ENCODE peak calls at places on chromosomes 3 and 15, in seven cellular contexts. B is pancreas, I is left lung, E is OCI-LY7, O is cardiac fibroblast, C is heart left ventricle, L is fibroblast of the aortic adventitia. Y is an unnamed sample.

GRCh38 chr3:55202320-55202719 is 274.5 kb upstream of the LRTM1 start:
- DNase-seq in L (peak), I (no peak), E (no peak), B (no peak), O (peak), C (no peak), Y (peak)

GRCh38 chr3:107085261-107085660 is 292.0 kb upstream of the CCDC54 start:
- DNase-seq in O (peak), B (no peak), E (no peak), I (no peak), L (peak), C (no peak), Y (peak)

GRCh38 chr3:71400986-71401451 is 182.5 kb downstream of the FOXP1 start:
- DNase-seq in E (no peak), L (no peak), O (no peak), C (no peak), I (no peak), B (no peak), Y (no peak)

GRCh38 chr3:103440539-103441113 is 1005.8 kb downstream of the ZPLD1 start:
- DNase-seq in C (no peak), E (peak), L (no peak), B (no peak), I (no peak), O (peak), Y (no peak)

GRCh38 chr15:74727727-74728126 is 2.4 kb upstream of the CYP1A1 start:
- DNase-seq in I (no peak), C (peak), L (no peak), B (no peak), E (no peak), O (no peak), Y (no peak)

GRCh38 chr3:120642368-120642948 is 39.6 kb downstream of the HGD start:
- DNase-seq in B (no peak), O (peak), E (no peak), I (no peak), L (peak), C (no peak), Y (peak)

GRCh38 chr3:50290116-50290745 is 2.0 kb downstream of the IFRD2 start:
- DNase-seq in C (no peak), B (peak), L (no peak), O (no peak), E (no peak), I (no peak), Y (no peak)

GRCh38 chr15:22227961-22228762 is 147.8 kb downstream of the OR4M2 start:
- DNase-seq in I (no peak), C (no peak), B (no peak), O (no peak), L (no peak), E (no peak), Y (no peak)

GRCh38 chr15:74283366-74283765 is 47.2 kb downstream of the CCDC33 start:
- DNase-seq in C (no peak), B (no peak), L (no peak), O (no peak), E (no peak), I (no peak), Y (no peak)

GRCh38 chr3:39118079-39118478 is 10.6 kb downstream of the TTC21A start:
- DNase-seq in L (no peak), B (no peak), C (no peak), I (no peak), E (peak), O (no peak), Y (no peak)

GRCh38 chr15:57148236-57148635 is 228.1 kb upstream of the CGNL1 start:
- DNase-seq in O (no peak), C (no peak), E (no peak), B (no peak), I (no peak), L (no peak), Y (no peak)

GRCh38 chr3:8651418-8652322 is 7.1 kb upstream of the SSUH2 start:
- DNase-seq in L (no peak), I (no peak), E (no peak), C (no peak), O (no peak), B (no peak), Y (no peak)

GRCh38 chr3:74617786-74618185 is 3.3 kb upstream of the CNTN3 start:
- DNase-seq in E (no peak), L (no peak), I (no peak), B (no peak), C (no peak), O (no peak), Y (no peak)

GRCh38 chr3:16146015-16146730 is 28.3 kb upstream of the GALNT15 start:
- DNase-seq in O (no peak), E (no peak), B (no peak), C (no peak), I (no peak), L (no peak), Y (no peak)

GRCh38 chr15:40493089-40493840 is 22.5 kb downstream of the CHST14 start:
- DNase-seq in L (no peak), C (no peak), O (no peak), I (no peak), B (no peak), E (no peak), Y (peak)

GRCh38 chr3:127747751-127748521 is 74.4 kb downstream of the MGLL start:
- DNase-seq in I (peak), B (peak), E (no peak), C (peak), O (peak), L (peak), Y (peak)

GRCh38 chr3:106825962-106826605 is 551.2 kb upstream of the CCDC54 start:
- DNase-seq in O (peak), B (no peak), E (no peak), I (no peak), C (no peak), L (peak), Y (peak)

GRCh38 chr3:172323894-172324590 is 124.2 kb downstream of the GHSR start:
- DNase-seq in O (peak), B (peak), I (no peak), L (peak), C (no peak), E (no peak), Y (peak)

GRCh38 chr15:90644526-90644925 is 72.6 kb upstream of the BLM start:
- DNase-seq in C (no peak), O (no peak), B (no peak), L (no peak), I (no peak), E (no peak), Y (no peak)

GRCh38 chr15:22265056-22265945 is 185.0 kb downstream of the OR4M2 start:
- DNase-seq in C (no peak), L (no peak), O (no peak), B (no peak), I (no peak), E (no peak), Y (no peak)

GRCh38 chr15:77036537-77037474 is 34.1 kb downstream of the TSPAN3 start:
- DNase-seq in I (peak), O (no peak), E (no peak), L (no peak), B (no peak), C (peak), Y (no peak)

GRCh38 chr15:42605281-42605744 is 29.9 kb downstream of the STARD9 start:
- DNase-seq in B (no peak), C (no peak), E (peak), O (peak), I (no peak), L (peak), Y (peak)

GRCh38 chr3:142987080-142987700 is 14.2 kb upstream of the U2SURP start:
- DNase-seq in L (peak), E (peak), C (no peak), I (no peak), O (peak), B (no peak), Y (peak)

GRCh38 chr3:192833177-192833890 is 84.3 kb downstream of the MB21D2 start:
- DNase-seq in B (no peak), L (peak), C (no peak), E (no peak), O (peak), I (no peak), Y (peak)

GRCh38 chr3:182327196-182327681 is 466.1 kb upstream of the ATP11B start:
- DNase-seq in C (no peak), I (peak), L (no peak), O (no peak), B (no peak), E (no peak), Y (no peak)

GRCh38 chr15:57044961-57045360 is 126.5 kb downstream of the TCF12 start:
- DNase-seq in B (no peak), L (no peak), I (no peak), E (no peak), O (no peak), C (no peak), Y (no peak)

GRCh38 chr3:2783261-2783660 is 326.9 kb downstream of the IL5RA start:
- DNase-seq in O (no peak), E (no peak), L (no peak), C (no peak), I (no peak), B (no peak), Y (no peak)

GRCh38 chr15:76199106-76200082 is 111.9 kb downstream of the ETFA start:
- DNase-seq in O (peak), E (no peak), C (peak), L (peak), B (no peak), I (no peak), Y (peak)

GRCh38 chr15:25862469-25863066 is 559 bp downstream of the ATP10A start:
- DNase-seq in C (no peak), O (peak), E (no peak), B (no peak), I (peak), L (no peak), Y (peak)

GRCh38 chr3:135966349-135966695 is 794 bp downstream of the PPP2R3A start:
- DNase-seq in O (peak), L (peak), C (peak), B (no peak), E (no peak), I (peak), Y (peak)

GRCh38 chr3:56887402-56888025 is 85.8 kb upstream of the ARHGEF3 start:
- DNase-seq in C (no peak), E (peak), I (no peak), B (no peak), L (no peak), O (no peak), Y (no peak)

GRCh38 chr15:31236184-31237041 is 90.2 kb upstream of the KLF13 start:
- DNase-seq in B (peak), L (peak), C (peak), E (peak), O (peak), I (no peak), Y (peak)

DNA sequence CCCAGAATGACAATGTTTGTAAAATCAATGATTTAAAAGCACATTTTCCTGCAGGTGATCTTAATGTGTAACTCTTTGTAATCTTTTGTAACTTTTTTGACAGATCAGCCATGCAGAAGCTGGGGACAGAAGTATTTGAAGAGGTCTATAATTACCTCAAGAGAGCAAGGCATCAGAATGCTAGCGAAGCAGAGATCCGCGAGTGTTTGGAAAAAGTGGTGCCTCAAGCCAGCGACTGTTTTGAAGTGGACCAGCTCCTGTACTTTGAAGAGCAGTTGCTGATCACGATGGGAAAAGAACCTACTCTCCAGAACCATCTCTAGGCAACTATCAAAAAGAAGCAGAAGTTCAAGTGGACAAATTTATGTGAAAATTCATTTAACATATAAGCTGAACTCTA is 32.1 kb upstream of the NUDT16 start:
- DNase-seq in O (no peak), I (no peak), E (no peak), C (no peak), L (no peak), B (no peak), Y (no peak)
- H3K4me3 ChIP-seq in O (no peak), I (no peak), E (no peak), C (no peak), L (no peak), B (no peak), Y (no peak)

DNA sequence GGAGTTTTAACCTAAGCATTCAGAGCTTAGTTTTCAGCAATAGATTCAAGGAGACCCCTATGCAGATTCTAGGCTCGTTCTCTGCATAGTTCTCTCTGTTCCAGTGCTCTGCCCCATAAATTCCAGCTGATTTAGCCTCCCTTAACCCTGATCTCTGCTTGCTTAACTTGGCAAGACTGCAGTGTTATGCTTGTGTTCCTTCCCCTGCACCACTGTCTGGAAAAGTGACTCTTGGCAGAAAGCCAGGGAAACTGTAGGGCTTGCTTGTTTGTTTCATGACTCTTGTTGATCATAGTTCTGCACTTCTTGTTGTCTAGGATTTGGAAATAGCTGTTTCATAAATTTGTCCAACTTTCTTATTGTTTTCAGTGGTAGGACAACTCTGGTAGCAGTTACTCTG is 40.2 kb downstream of the ANAPC13 start:
- DNase-seq in E (no peak), L (peak), C (peak), B (no peak), I (no peak), O (peak), Y (peak)
- H3K4me3 ChIP-seq in E (no peak), L (no peak), C (no peak), B (no peak), I (no peak), O (no peak), Y (no peak)

GRCh38 chr15:49421991-49422390 is 1.1 kb upstream of the FGF7 start:
- DNase-seq in C (no peak), O (peak), B (peak), E (peak), I (peak), L (peak), Y (peak)
- H3K4me3 ChIP-seq in C (peak), O (no peak), B (peak), E (no peak), I (no peak), L (no peak), Y (no peak)

DNA sequence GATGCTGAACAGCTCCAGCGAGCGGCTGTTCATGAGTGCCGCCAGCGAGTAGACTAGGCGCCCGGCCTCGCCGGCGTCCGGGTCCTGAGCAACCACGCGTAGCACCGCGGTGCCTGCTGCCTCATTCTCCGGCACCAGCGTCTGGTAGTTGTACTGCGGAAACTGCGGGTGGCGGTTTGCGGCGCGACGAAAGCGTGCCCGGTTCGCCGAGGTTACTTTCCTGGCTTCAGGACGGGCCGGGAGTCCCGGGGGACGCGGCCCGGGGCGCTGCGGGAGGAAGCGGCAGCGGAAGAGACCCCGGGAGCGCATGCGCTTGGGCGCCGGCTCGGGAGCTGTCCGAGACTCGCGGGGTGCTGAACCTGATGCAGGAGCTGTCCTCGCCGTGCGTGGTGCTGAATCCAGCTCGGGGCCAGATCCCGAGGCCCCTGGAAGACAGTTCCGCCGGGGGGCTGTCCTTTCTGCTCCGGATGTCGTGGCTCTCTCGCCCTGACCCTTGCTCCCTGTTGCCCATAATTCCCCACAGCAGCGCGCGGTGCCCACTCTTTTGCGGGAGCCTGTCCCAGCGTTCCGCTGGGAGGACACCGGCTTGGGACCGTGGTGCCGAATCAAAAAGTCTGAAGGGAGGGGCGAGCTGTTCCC is 1.1 kb downstream of the CELSR3 start:
- DNase-seq in E (peak), L (peak), B (peak), C (peak), I (peak), O (peak), Y (peak)
- H3K4me3 ChIP-seq in E (peak), L (peak), B (peak), C (peak), I (peak), O (peak), Y (peak)

GRCh38 chr3:125443923-125444322 is 68.8 kb upstream of the ZNF148 start:
- DNase-seq in I (no peak), L (peak), B (no peak), C (no peak), O (peak), E (no peak), Y (peak)

GRCh38 chr3:125440970-125441369 is 65.8 kb upstream of the ZNF148 start:
- DNase-seq in L (no peak), O (no peak), E (no peak), I (no peak), C (no peak), B (no peak), Y (no peak)

GRCh38 chr3:125436921-125437320 is 61.8 kb upstream of the ZNF148 start:
- DNase-seq in C (no peak), L (no peak), O (no peak), I (no peak), B (no peak), E (no peak), Y (no peak)

GRCh38 chr3:125437631-125438435 is 62.7 kb upstream of the ZNF148 start:
- DNase-seq in O (peak), C (peak), E (peak), B (peak), L (peak), I (no peak), Y (peak)

GRCh38 chr3:125440559-125440955 is 65.4 kb upstream of the ZNF148 start:
- DNase-seq in C (no peak), E (no peak), O (no peak), L (no peak), I (no peak), B (peak), Y (no peak)
- H3K4me3 ChIP-seq in C (no peak), E (no peak), O (no peak), L (no peak), I (no peak), B (no peak), Y (no peak)